ENCODE peak calls at places on chromosomes 5 and 9, in four cellular contexts. G, Q, C and A are unnamed samples.

GRCh38 chr5:78482948-78483347 is 122.5 kb downstream of the SCAMP1 start:
- DNase-seq in G (no peak), Q (no peak), C (no peak), A (no peak)

GRCh38 chr5:156824800-156825199 is 25.3 kb upstream of the PPP1R2B start:
- DNase-seq in G (peak; percentile 26), Q (no peak), C (no peak), A (no peak)

GRCh38 chr5:106875591-106876297 is 795.0 kb downstream of the EFNA5 start:
- DNase-seq in G (peak; percentile 62), Q (no peak), C (peak; percentile 11), A (no peak)

GRCh38 chr9:17063535-17064135 is 71.2 kb upstream of the CNTLN start:
- DNase-seq in G (peak; percentile 45), Q (no peak), C (no peak), A (peak; percentile 43)

GRCh38 chr9:73114058-73114457 is 37.6 kb upstream of the ANXA1 start:
- DNase-seq in G (no peak), Q (no peak), C (no peak), A (no peak)

GRCh38 chr5:43854697-43855292 is 251.8 kb downstream of the NNT start:
- DNase-seq in G (no peak), Q (no peak), C (no peak), A (no peak)

GRCh38 chr5:151742870-151743294 is 15.5 kb downstream of the ATOX1 start:
- DNase-seq in G (peak; percentile 41), Q (no peak), C (peak; percentile 35), A (peak; percentile 73)

GRCh38 chr5:8807636-8808035 is 738.2 kb downstream of the SEMA5A start:
- DNase-seq in G (no peak), Q (no peak), C (no peak), A (no peak)

GRCh38 chr5:400282-401215 is 42.4 kb upstream of the EXOC3 start:
- DNase-seq in G (no peak), Q (no peak), C (no peak), A (no peak)

GRCh38 chr5:119313207-119313606 is 42.6 kb upstream of the TNFAIP8 start:
- DNase-seq in G (no peak), Q (no peak), C (no peak), A (no peak)

GRCh38 chr5:58227858-58228257 is 232.0 kb downstream of the PLK2 start:
- DNase-seq in G (no peak), Q (no peak), C (no peak), A (no peak)

GRCh38 chr5:100834519-100834918 is 68.6 kb downstream of the ST8SIA4 start:
- DNase-seq in G (no peak), Q (no peak), C (no peak), A (no peak)

GRCh38 chr9:107467416-107467815 is 22.2 kb downstream of the KLF4 start:
- DNase-seq in G (no peak), Q (no peak), C (no peak), A (no peak)

GRCh38 chr9:110767559-110768063 is 99.0 kb downstream of the MUSK start:
- DNase-seq in G (no peak), Q (no peak), C (no peak), A (no peak)

GRCh38 chr5:138615461-138615860 is 40.3 kb upstream of the HSPA9 start:
- DNase-seq in G (no peak), Q (no peak), C (no peak), A (no peak)

GRCh38 chr5:119274767-119275130 is 81.1 kb upstream of the TNFAIP8 start:
- DNase-seq in G (no peak), Q (no peak), C (no peak), A (no peak)

GRCh38 chr5:86507574-86507973 is 110.2 kb upstream of the COX7C start:
- DNase-seq in G (no peak), Q (no peak), C (no peak), A (no peak)

GRCh38 chr5:77312411-77312810 is 101.9 kb downstream of the PDE8B start:
- DNase-seq in G (no peak), Q (no peak), C (no peak), A (no peak)

GRCh38 chr5:94744906-94745305 is 126.4 kb downstream of the SLF1 start:
- DNase-seq in G (no peak), Q (no peak), C (no peak), A (no peak)

GRCh38 chr9:130669965-130670364 is 5.6 kb downstream of the PRDM12 start:
- DNase-seq in G (no peak), Q (no peak), C (no peak), A (no peak)

GRCh38 chr5:42628821-42629220 is 127.8 kb upstream of the CCDC152 start:
- DNase-seq in G (no peak), Q (no peak), C (no peak), A (no peak)

GRCh38 chr5:54178991-54179390 is 131.4 kb downstream of the ARL15 start:
- DNase-seq in G (no peak), Q (no peak), C (no peak), A (no peak)

GRCh38 chr9:36985769-36986547 is 48.1 kb downstream of the PAX5 start:
- DNase-seq in G (no peak), Q (no peak), C (no peak), A (peak; percentile 67)

GRCh38 chr9:68500457-68501158 is 40.1 kb downstream of the TMEM252 start:
- DNase-seq in G (peak; percentile 43), Q (no peak), C (no peak), A (no peak)

GRCh38 chr9:134066923-134067851 is 639 bp downstream of the BRD3 start:
- DNase-seq in G (no peak), Q (no peak), C (peak; percentile 53), A (peak; percentile 54)

GRCh38 chr5:6158974-6159863 is 219.1 kb downstream of the MED10 start:
- DNase-seq in G (peak; percentile 12), Q (no peak), C (no peak), A (no peak)

GRCh38 chr5:140348104-140348503 is 1.7 kb upstream of the HBEGF start:
- DNase-seq in G (no peak), Q (no peak), C (no peak), A (no peak)

GRCh38 chr9:77251050-77251449 is 73.7 kb downstream of the VPS13A start:
- DNase-seq in G (no peak), Q (no peak), C (no peak), A (no peak)

GRCh38 chr5:126166368-126166767 is 256.8 kb upstream of the GRAMD2B start:
- DNase-seq in G (no peak), Q (no peak), C (no peak), A (no peak)

DNA sequence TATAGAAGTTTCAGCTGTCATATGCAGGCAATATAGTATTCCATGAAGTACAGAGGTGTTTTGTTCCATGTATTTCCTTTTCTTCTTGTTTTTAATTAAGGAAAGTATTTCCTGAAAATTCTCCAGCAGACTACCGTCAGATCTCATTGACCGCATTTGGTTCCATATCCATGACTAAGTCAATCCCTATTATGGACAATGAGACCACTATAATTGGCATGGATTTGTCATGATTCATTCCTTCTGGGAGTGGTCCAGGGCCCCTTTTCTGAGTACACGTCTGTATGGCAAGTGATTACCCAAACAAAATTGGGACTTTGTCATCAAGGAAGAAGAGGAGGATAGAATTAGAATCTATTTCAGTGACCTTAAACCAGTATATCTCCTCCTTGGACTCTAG is 283.2 kb upstream of the CLINT1 start:
- DNase-seq in G (no peak), Q (no peak), C (no peak), A (no peak)
- TF ChIP-seq TARDBP in G (no peak), Q (no peak), C (no peak), A (no peak)

DNA sequence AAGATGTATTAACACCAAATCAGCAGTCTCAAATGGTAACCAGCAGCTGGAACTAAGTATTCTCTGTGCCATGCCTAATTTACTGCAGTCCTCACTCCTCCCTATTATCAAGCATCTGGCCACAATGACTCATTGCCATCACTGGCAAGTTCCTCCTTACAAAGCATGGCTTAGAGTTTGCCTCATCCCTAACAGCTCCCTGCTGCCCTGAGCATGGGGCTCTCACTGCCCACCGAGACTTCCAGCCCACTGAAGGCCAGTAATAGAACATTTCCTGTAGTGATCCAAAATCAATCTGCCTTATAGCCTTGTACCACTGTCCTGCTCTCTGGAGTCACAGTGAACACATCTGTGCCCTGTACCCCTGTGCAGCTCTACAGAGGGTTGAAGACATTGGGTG is 211.9 kb upstream of the TRIM32 start:
- DNase-seq in G (no peak), Q (no peak), C (peak; percentile 36), A (no peak)
- TF ChIP-seq TARDBP in G (no peak), Q (no peak), C (no peak), A (no peak)

DNA sequence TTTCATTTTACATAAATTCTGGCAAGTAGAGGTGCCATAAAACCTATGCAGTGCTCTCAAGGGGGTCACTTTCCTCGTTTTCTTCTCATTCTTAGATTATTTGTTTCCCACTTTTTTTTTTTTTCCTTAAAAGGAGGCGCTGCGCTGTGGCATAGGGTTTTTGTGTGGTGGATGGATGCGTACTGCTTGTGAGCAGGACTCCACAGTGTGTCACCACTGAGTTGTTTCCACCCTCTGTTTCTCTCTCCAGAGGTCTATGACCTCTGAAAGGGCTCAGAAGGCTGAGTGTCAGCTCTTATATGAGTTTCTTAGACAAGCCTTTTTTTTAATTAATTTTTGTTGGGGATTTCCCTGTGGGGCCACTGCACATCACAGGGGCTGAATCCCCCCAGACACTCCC is 13.6 kb upstream of the CLTB start:
- DNase-seq in G (peak; percentile 60), Q (no peak), C (peak; percentile 37), A (no peak)
- TF ChIP-seq TARDBP in G (no peak), Q (no peak), C (no peak), A (no peak)

GRCh38 chr5:97623441-97623840 is 440.4 kb upstream of the RIOK2 start:
- DNase-seq in G (no peak), Q (no peak), C (no peak), A (no peak)

DNA sequence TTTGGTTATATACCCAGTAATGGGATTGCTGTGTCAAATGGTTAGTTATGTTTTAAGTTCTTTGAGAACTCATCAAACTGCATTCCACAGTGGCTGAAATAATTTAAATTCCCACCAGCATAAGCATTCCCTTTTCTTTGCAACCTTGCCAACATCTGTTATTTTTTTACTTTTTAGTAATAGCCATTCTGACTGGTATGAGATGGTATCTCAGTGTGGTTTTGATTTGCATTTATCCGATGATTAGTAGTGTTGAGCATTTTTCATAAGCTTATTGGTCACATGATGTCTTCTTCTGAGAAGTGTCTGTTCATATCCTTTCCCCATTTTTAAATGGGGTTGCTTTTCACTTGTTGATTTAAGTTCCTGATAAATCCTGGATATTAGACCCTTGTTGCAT is 435.7 kb upstream of the RIOK2 start:
- DNase-seq in G (no peak), Q (no peak), C (no peak), A (no peak)
- TF ChIP-seq TARDBP in G (no peak), Q (no peak), C (no peak), A (no peak)

GRCh38 chr5:134103998-134104612 is 10.4 kb upstream of the TCF7 start:
- DNase-seq in G (no peak), Q (no peak), C (no peak), A (no peak)
- TF ChIP-seq TARDBP in G (no peak), Q (no peak), C (no peak), A (no peak)

GRCh38 chr5:149314571-149315111 is 30.7 kb upstream of the GRPEL2 start:
- DNase-seq in G (no peak), Q (no peak), C (no peak), A (no peak)

GRCh38 chr5:149320791-149321330 is 24.4 kb upstream of the GRPEL2 start:
- DNase-seq in G (peak; percentile 94), Q (no peak), C (peak; percentile 85), A (peak; percentile 50)

GRCh38 chr5:149315753-149316152 is 29.5 kb upstream of the GRPEL2 start:
- DNase-seq in G (no peak), Q (no peak), C (no peak), A (no peak)

GRCh38 chr5:149319174-149319573 is 26.1 kb upstream of the GRPEL2 start:
- DNase-seq in G (no peak), Q (no peak), C (no peak), A (no peak)

GRCh38 chr5:149317281-149318048 is 27.8 kb upstream of the GRPEL2 start:
- DNase-seq in G (peak; percentile 52), Q (no peak), C (peak; percentile 61), A (peak; percentile 52)
- TF ChIP-seq TARDBP in G (no peak), Q (no peak), C (no peak), A (no peak)

GRCh38 chr5:127925916-127926315 is 157.7 kb upstream of the SLC12A2 start:
- DNase-seq in G (no peak), Q (no peak), C (no peak), A (no peak)
- TF ChIP-seq TARDBP in G (no peak), Q (no peak), C (no peak), A (no peak)